ENCODE peak calls at places on chromosomes 6 and 20, in four cellular contexts. One of them, this sample, is unnamed.

GRCh38 chr6:90144396-90144795 is 152.2 kb downstream of the BACH2 start:
- DNase-seq in kidney epithelial cell: no peak
- DNase-seq in endodermal cell: no peak
- DNase-seq in CD8-positive, alpha-beta memory T cell: no peak
- DNase-seq in this sample: no peak

GRCh38 chr6:131755597-131755996 is 44.8 kb upstream of the CTAGE9 start:
- DNase-seq in CD8-positive, alpha-beta memory T cell: no peak
- DNase-seq in kidney epithelial cell: peak
- DNase-seq in endodermal cell: no peak
- DNase-seq in this sample: peak

GRCh38 chr6:33160728-33161323 is 31.4 kb downstream of the COL11A2 start:
- DNase-seq in endodermal cell: peak
- DNase-seq in CD8-positive, alpha-beta memory T cell: no peak
- DNase-seq in kidney epithelial cell: no peak
- DNase-seq in this sample: peak

GRCh38 chr6:16432075-16433032 is 194.0 kb downstream of the GMPR start:
- DNase-seq in CD8-positive, alpha-beta memory T cell: no peak
- DNase-seq in endodermal cell: no peak
- DNase-seq in kidney epithelial cell: no peak
- DNase-seq in this sample: peak

GRCh38 chr6:93124226-93124625 is 295.1 kb downstream of the EPHA7 start:
- DNase-seq in kidney epithelial cell: no peak
- DNase-seq in endodermal cell: no peak
- DNase-seq in CD8-positive, alpha-beta memory T cell: no peak
- DNase-seq in this sample: no peak

GRCh38 chr6:30071081-30071818 is 4.3 kb downstream of the PPP1R11 start:
- DNase-seq in kidney epithelial cell: no peak
- DNase-seq in endodermal cell: peak
- DNase-seq in CD8-positive, alpha-beta memory T cell: no peak
- DNase-seq in this sample: peak

GRCh38 chr6:81204741-81205140 is 547.7 kb downstream of the TENT5A start:
- DNase-seq in kidney epithelial cell: no peak
- DNase-seq in CD8-positive, alpha-beta memory T cell: no peak
- DNase-seq in endodermal cell: no peak
- DNase-seq in this sample: peak

GRCh38 chr6:140817176-140817575 is 1315.5 kb upstream of the GJE1 start:
- DNase-seq in endodermal cell: no peak
- DNase-seq in kidney epithelial cell: no peak
- DNase-seq in CD8-positive, alpha-beta memory T cell: no peak
- DNase-seq in this sample: no peak

GRCh38 chr6:133890941-133891813 is 2.3 kb downstream of the TCF21 start:
- DNase-seq in kidney epithelial cell: no peak
- DNase-seq in endodermal cell: peak
- DNase-seq in CD8-positive, alpha-beta memory T cell: no peak
- DNase-seq in this sample: peak

GRCh38 chr20:9660236-9660868 is 146.0 kb downstream of the LAMP5 start:
- DNase-seq in kidney epithelial cell: peak
- DNase-seq in endodermal cell: peak
- DNase-seq in CD8-positive, alpha-beta memory T cell: no peak
- DNase-seq in this sample: peak

GRCh38 chr6:73024598-73024997 is 200.7 kb downstream of the KHDC1L start:
- DNase-seq in CD8-positive, alpha-beta memory T cell: no peak
- DNase-seq in endodermal cell: no peak
- DNase-seq in kidney epithelial cell: no peak
- DNase-seq in this sample: no peak

GRCh38 chr20:36491901-36492617 is 49.3 kb upstream of the MYL9 start:
- DNase-seq in kidney epithelial cell: no peak
- DNase-seq in endodermal cell: peak
- DNase-seq in CD8-positive, alpha-beta memory T cell: peak
- DNase-seq in this sample: no peak

GRCh38 chr20:6784767-6785166 is 17.3 kb downstream of the BMP2 start:
- DNase-seq in endodermal cell: no peak
- DNase-seq in kidney epithelial cell: no peak
- DNase-seq in CD8-positive, alpha-beta memory T cell: no peak
- DNase-seq in this sample: no peak

GRCh38 chr20:4973330-4974097 is 27.8 kb downstream of the SLC23A2 start:
- DNase-seq in CD8-positive, alpha-beta memory T cell: no peak
- DNase-seq in kidney epithelial cell: peak
- DNase-seq in endodermal cell: no peak
- DNase-seq in this sample: peak

GRCh38 chr6:31495580-31495979 is 2.4 kb upstream of the MICB start:
- DNase-seq in endodermal cell: no peak
- DNase-seq in kidney epithelial cell: no peak
- DNase-seq in CD8-positive, alpha-beta memory T cell: no peak
- DNase-seq in this sample: peak

GRCh38 chr6:43983632-43984031 is 143.6 kb downstream of the MRPL14 start:
- DNase-seq in endodermal cell: peak
- DNase-seq in kidney epithelial cell: no peak
- DNase-seq in CD8-positive, alpha-beta memory T cell: no peak
- DNase-seq in this sample: no peak

GRCh38 chr6:3260772-3261517 is 2.2 kb downstream of the PSMG4 start:
- DNase-seq in CD8-positive, alpha-beta memory T cell: no peak
- DNase-seq in endodermal cell: no peak
- DNase-seq in kidney epithelial cell: no peak
- DNase-seq in this sample: no peak
- H3K4me3 ChIP-seq in CD8-positive, alpha-beta memory T cell: peak
- H3K4me3 ChIP-seq in endodermal cell: no peak
- H3K4me3 ChIP-seq in kidney epithelial cell: no peak
- H3K4me3 ChIP-seq in this sample: peak

DNA sequence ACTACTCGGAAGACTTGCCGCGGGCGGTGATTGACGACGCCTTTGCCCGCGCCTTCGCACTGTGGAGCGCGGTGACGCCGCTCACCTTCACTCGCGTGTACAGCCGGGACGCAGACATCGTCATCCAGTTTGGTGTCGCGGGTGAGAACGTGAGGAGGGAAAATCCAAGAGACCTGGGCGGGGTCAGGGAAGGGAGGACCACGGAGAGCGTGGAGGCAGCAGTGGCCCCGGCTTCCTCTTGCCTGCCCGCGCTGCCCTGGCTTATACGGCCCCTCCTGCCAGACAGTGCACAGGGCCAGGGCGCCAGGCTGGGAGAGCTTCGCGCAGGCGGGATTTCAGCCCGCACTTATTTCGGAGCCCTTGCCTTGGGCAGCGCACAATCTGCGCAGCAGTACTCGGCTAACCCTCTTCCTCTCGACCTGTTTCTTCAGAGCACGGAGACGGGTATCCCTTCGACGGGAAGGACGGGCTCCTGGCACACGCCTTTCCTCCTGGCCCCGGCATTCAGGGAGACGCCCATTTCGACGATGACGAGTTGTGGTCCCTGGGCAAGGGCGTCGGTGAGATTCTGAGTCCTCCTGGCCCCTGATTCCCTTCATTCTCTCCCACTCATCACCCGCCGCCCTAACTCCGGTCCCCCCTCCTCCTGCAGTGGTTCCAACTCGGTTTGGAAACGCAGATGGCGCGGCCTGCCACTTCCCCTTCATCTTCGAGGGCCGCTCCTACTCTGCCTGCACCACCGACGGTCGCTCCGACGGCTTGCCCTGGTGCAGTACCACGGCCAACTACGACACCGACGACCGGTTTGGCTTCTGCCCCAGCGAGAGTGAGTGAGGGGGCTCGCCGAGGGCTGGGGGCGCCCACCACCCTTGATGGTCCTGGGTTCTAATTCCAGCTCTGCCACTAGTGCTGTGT is 2.0 kb downstream of the MMP9 start:
- DNase-seq in endodermal cell: no peak
- DNase-seq in kidney epithelial cell: no peak
- DNase-seq in CD8-positive, alpha-beta memory T cell: peak
- DNase-seq in this sample: no peak
- H3K4me3 ChIP-seq in endodermal cell: no peak
- H3K4me3 ChIP-seq in kidney epithelial cell: no peak
- H3K4me3 ChIP-seq in CD8-positive, alpha-beta memory T cell: peak
- H3K4me3 ChIP-seq in this sample: no peak

GRCh38 chr6:164086326-164086887 is 671.9 kb downstream of the QKI start:
- DNase-seq in kidney epithelial cell: no peak
- DNase-seq in CD8-positive, alpha-beta memory T cell: no peak
- DNase-seq in endodermal cell: no peak
- DNase-seq in this sample: no peak

GRCh38 chr6:164085086-164085485 is 670.6 kb downstream of the QKI start:
- DNase-seq in endodermal cell: no peak
- DNase-seq in CD8-positive, alpha-beta memory T cell: no peak
- DNase-seq in kidney epithelial cell: no peak
- DNase-seq in this sample: no peak

GRCh38 chr6:164087870-164088269 is 673.4 kb downstream of the QKI start:
- DNase-seq in endodermal cell: no peak
- DNase-seq in CD8-positive, alpha-beta memory T cell: no peak
- DNase-seq in kidney epithelial cell: no peak
- DNase-seq in this sample: no peak

DNA sequence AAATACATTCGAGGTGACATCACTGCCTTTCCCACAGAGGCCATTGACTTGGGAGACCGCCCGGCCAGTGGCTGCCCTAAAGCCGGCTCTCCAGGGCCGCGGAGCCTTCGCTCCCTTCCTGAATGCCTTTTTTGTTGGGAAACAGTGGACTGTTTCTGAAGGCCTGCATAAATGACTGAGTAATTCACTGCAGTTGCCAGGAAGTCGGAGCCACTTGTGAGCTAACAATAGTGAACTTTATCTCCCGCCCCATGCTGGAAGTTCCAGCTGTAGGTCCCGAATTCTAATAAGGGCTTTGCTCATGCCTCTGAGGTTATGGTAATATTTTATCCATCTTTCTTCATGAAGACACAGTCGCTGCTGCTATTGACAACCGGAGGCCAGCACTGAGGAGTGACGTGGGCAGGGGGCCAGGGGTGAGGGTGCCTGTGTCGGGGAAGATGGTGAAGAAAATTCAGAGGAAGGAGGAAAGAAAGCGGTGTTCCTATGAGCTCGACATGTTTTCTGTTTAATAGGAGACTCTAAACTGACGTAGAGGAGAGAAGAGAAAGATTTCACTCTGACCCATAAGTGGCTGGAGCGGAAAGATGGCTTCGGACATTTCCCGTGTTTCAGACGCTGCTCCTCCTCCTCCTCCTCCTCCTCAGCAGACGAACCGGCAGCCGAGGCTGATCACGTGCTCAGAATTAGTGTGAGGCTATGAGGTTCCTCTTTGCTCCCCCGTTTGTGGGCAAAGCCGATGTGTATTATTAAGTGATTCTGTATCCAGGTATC is 671.2 kb downstream of the QKI start:
- DNase-seq in endodermal cell: no peak
- DNase-seq in kidney epithelial cell: no peak
- DNase-seq in CD8-positive, alpha-beta memory T cell: no peak
- DNase-seq in this sample: peak
- H3K4me3 ChIP-seq in endodermal cell: no peak
- H3K4me3 ChIP-seq in kidney epithelial cell: no peak
- H3K4me3 ChIP-seq in CD8-positive, alpha-beta memory T cell: no peak
- H3K4me3 ChIP-seq in this sample: no peak

GRCh38 chr20:49284818-49285217 is 7.0 kb upstream of the ZNFX1 start:
- DNase-seq in CD8-positive, alpha-beta memory T cell: no peak
- DNase-seq in kidney epithelial cell: no peak
- DNase-seq in endodermal cell: no peak
- DNase-seq in this sample: no peak
- H3K4me3 ChIP-seq in CD8-positive, alpha-beta memory T cell: no peak
- H3K4me3 ChIP-seq in kidney epithelial cell: no peak
- H3K4me3 ChIP-seq in endodermal cell: peak
- H3K4me3 ChIP-seq in this sample: no peak